ENCODE peak calls at places on chromosomes 6 and 20, in seven cellular contexts. One of them, this sample, is unnamed.

GRCh38 chr6:152984387-152984872 is 1.6 kb upstream of the FBXO5 start:
- DNase-seq in GM12878: peak
- DNase-seq in H1: no peak
- DNase-seq in HepG2: no peak
- DNase-seq in K562: no peak
- DNase-seq in SK-N-SH: no peak
- DNase-seq in GM12892: no peak
- DNase-seq in this sample: no peak

GRCh38 chr20:43916875-43917371 is 2.3 kb downstream of the TOX2 start:
- DNase-seq in GM12878: peak
- DNase-seq in H1: no peak
- DNase-seq in HepG2: no peak
- DNase-seq in K562: no peak
- DNase-seq in SK-N-SH: no peak
- DNase-seq in GM12892: no peak
- DNase-seq in this sample: no peak

GRCh38 chr6:33772114-33772830 is 16.7 kb downstream of the LEMD2 start:
- DNase-seq in GM12878: no peak
- DNase-seq in H1: no peak
- DNase-seq in HepG2: no peak
- DNase-seq in K562: no peak
- DNase-seq in SK-N-SH: no peak
- DNase-seq in GM12892: no peak
- DNase-seq in this sample: no peak

GRCh38 chr20:10447028-10447427 is 11.9 kb downstream of the SLX4IP start:
- DNase-seq in GM12878: peak
- DNase-seq in H1: no peak
- DNase-seq in HepG2: peak
- DNase-seq in K562: peak
- DNase-seq in SK-N-SH: peak
- DNase-seq in GM12892: peak
- DNase-seq in this sample: peak

GRCh38 chr6:42199106-42199981 is 4.6 kb upstream of the GUCA1B start:
- DNase-seq in GM12878: no peak
- DNase-seq in H1: no peak
- DNase-seq in HepG2: peak
- DNase-seq in K562: peak
- DNase-seq in SK-N-SH: no peak
- DNase-seq in GM12892: no peak
- DNase-seq in this sample: no peak

GRCh38 chr6:48624631-48625030 is 513.6 kb upstream of the PTCHD4 start:
- DNase-seq in GM12878: no peak
- DNase-seq in H1: no peak
- DNase-seq in HepG2: no peak
- DNase-seq in K562: no peak
- DNase-seq in SK-N-SH: no peak
- DNase-seq in GM12892: no peak
- DNase-seq in this sample: no peak

GRCh38 chr20:59143326-59143725 is 20.3 kb upstream of the ZNF831 start:
- DNase-seq in GM12878: no peak
- DNase-seq in H1: no peak
- DNase-seq in HepG2: no peak
- DNase-seq in K562: no peak
- DNase-seq in SK-N-SH: no peak
- DNase-seq in GM12892: no peak
- DNase-seq in this sample: no peak

GRCh38 chr6:118403036-118403435 is 145.1 kb upstream of the PLN start:
- DNase-seq in GM12878: no peak
- DNase-seq in H1: no peak
- DNase-seq in HepG2: no peak
- DNase-seq in K562: no peak
- DNase-seq in SK-N-SH: no peak
- DNase-seq in GM12892: no peak
- DNase-seq in this sample: no peak

GRCh38 chr20:61253264-61253639 is 1.2 kb downstream of the CDH4 start:
- DNase-seq in GM12878: no peak
- DNase-seq in H1: peak
- DNase-seq in HepG2: no peak
- DNase-seq in K562: no peak
- DNase-seq in SK-N-SH: peak
- DNase-seq in GM12892: no peak
- DNase-seq in this sample: no peak

GRCh38 chr6:24796616-24797290 is 2.0 kb downstream of the ARMH2 start:
- DNase-seq in GM12878: no peak
- DNase-seq in H1: no peak
- DNase-seq in HepG2: no peak
- DNase-seq in K562: no peak
- DNase-seq in SK-N-SH: no peak
- DNase-seq in GM12892: no peak
- DNase-seq in this sample: no peak

GRCh38 chr6:91781946-91782345 is 1195.1 kb upstream of the MAP3K7 start:
- DNase-seq in GM12878: no peak
- DNase-seq in H1: no peak
- DNase-seq in HepG2: no peak
- DNase-seq in K562: no peak
- DNase-seq in SK-N-SH: no peak
- DNase-seq in GM12892: no peak
- DNase-seq in this sample: no peak

GRCh38 chr6:167826230-167827061 is at the start of gene AFDN:
- DNase-seq in GM12878: no peak
- DNase-seq in H1: peak
- DNase-seq in HepG2: no peak
- DNase-seq in K562: peak
- DNase-seq in SK-N-SH: peak
- DNase-seq in GM12892: peak
- DNase-seq in this sample: peak

GRCh38 chr6:145865175-145865574 is 50.6 kb upstream of the FBXO30 start:
- DNase-seq in GM12878: no peak
- DNase-seq in H1: no peak
- DNase-seq in HepG2: no peak
- DNase-seq in K562: no peak
- DNase-seq in SK-N-SH: no peak
- DNase-seq in GM12892: no peak
- DNase-seq in this sample: no peak

GRCh38 chr6:131082335-131082734 is 19.3 kb upstream of the EPB41L2 start:
- DNase-seq in GM12878: no peak
- DNase-seq in H1: no peak
- DNase-seq in HepG2: no peak
- DNase-seq in K562: no peak
- DNase-seq in SK-N-SH: no peak
- DNase-seq in GM12892: no peak
- DNase-seq in this sample: no peak

GRCh38 chr6:160036790-160037206 is 67.9 kb downstream of the IGF2R start:
- DNase-seq in GM12878: no peak
- DNase-seq in H1: no peak
- DNase-seq in HepG2: no peak
- DNase-seq in K562: no peak
- DNase-seq in SK-N-SH: no peak
- DNase-seq in GM12892: no peak
- DNase-seq in this sample: no peak

GRCh38 chr6:27553123-27553904 is 80.4 kb upstream of the ZNF184 start:
- DNase-seq in GM12878: peak
- DNase-seq in H1: peak
- DNase-seq in HepG2: peak
- DNase-seq in K562: peak
- DNase-seq in SK-N-SH: no peak
- DNase-seq in GM12892: peak
- DNase-seq in this sample: peak

GRCh38 chr6:41655706-41656668 is 17.7 kb downstream of the MDFI start:
- DNase-seq in GM12878: no peak
- DNase-seq in H1: peak
- DNase-seq in HepG2: no peak
- DNase-seq in K562: no peak
- DNase-seq in SK-N-SH: no peak
- DNase-seq in GM12892: no peak
- DNase-seq in this sample: no peak

GRCh38 chr6:8820313-8820712 is 385.0 kb upstream of the SLC35B3 start:
- DNase-seq in GM12878: no peak
- DNase-seq in H1: no peak
- DNase-seq in HepG2: no peak
- DNase-seq in K562: no peak
- DNase-seq in SK-N-SH: no peak
- DNase-seq in GM12892: no peak
- DNase-seq in this sample: no peak

GRCh38 chr6:150266309-150266708 is 102.5 kb upstream of the IYD start:
- DNase-seq in GM12878: no peak
- DNase-seq in H1: no peak
- DNase-seq in HepG2: no peak
- DNase-seq in K562: no peak
- DNase-seq in SK-N-SH: no peak
- DNase-seq in GM12892: no peak
- DNase-seq in this sample: no peak
- TF ChIP-seq TAF1 in GM12878: no peak
- TF ChIP-seq TAF1 in H1: no peak
- TF ChIP-seq TAF1 in HepG2: no peak
- TF ChIP-seq TAF1 in K562: no peak
- TF ChIP-seq TAF1 in SK-N-SH: no peak
- TF ChIP-seq TAF1 in GM12892: no peak
- TF ChIP-seq TAF1 in this sample: no peak

GRCh38 chr6:158654498-158654897 is 4.6 kb downstream of the SYTL3 start:
- DNase-seq in GM12878: no peak
- DNase-seq in H1: no peak
- DNase-seq in HepG2: peak
- DNase-seq in K562: no peak
- DNase-seq in SK-N-SH: peak
- DNase-seq in GM12892: no peak
- DNase-seq in this sample: no peak

GRCh38 chr6:158654960-158655485 is 5.2 kb downstream of the SYTL3 start:
- DNase-seq in GM12878: no peak
- DNase-seq in H1: no peak
- DNase-seq in HepG2: no peak
- DNase-seq in K562: no peak
- DNase-seq in SK-N-SH: no peak
- DNase-seq in GM12892: no peak
- DNase-seq in this sample: no peak

GRCh38 chr6:158653577-158654354 is 3.9 kb downstream of the SYTL3 start:
- DNase-seq in GM12878: peak
- DNase-seq in H1: no peak
- DNase-seq in HepG2: no peak
- DNase-seq in K562: no peak
- DNase-seq in SK-N-SH: no peak
- DNase-seq in GM12892: no peak
- DNase-seq in this sample: no peak

GRCh38 chr6:158660331-158660730 is 10.5 kb downstream of the SYTL3 start:
- DNase-seq in GM12878: no peak
- DNase-seq in H1: peak
- DNase-seq in HepG2: no peak
- DNase-seq in K562: peak
- DNase-seq in SK-N-SH: peak
- DNase-seq in GM12892: no peak
- DNase-seq in this sample: peak

DNA sequence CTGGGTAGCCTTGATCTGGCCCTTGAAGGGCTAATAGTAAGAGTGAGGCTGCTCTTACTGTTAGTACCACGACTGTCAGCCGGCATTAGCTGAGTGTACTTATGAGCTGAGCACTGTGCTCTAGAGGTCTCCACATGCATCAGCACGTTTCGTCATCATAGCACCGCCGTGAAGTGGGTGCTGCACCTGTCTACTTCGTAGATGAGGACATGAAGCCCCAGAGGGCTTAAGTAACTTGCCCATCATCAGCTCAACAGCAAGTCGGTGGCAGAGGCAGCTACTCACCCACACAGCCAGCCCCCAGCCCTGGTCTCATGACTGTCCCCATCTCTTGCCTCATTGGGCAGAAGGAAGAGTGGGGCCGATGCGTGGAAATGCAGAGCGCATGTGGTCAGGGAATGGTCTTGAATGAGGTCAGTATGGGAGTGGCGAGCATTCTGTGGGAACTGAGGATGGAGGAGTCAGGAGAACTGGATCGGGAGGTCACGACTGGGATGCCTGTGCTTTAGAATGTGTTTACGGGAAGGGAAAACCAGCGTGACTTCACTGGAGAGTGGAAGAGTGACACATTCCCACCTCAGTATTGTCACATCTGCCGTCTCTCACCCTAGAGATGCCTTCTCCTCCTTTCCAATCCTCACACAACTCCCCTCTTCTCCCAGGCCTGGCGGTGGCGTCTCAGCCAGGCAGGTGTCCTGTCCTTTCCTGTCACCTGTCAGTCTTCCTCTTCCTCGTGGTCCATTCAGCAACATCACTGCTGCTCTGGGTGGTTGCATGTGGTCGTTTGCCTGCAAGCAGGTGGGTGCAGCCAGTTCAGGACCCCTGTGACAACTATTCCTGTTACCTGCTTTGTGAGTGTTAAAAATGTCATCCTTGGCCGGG is 6.0 kb downstream of the SYTL3 start:
- DNase-seq in GM12878: no peak
- DNase-seq in H1: no peak
- DNase-seq in HepG2: no peak
- DNase-seq in K562: no peak
- DNase-seq in SK-N-SH: no peak
- DNase-seq in GM12892: no peak
- DNase-seq in this sample: no peak
- TF ChIP-seq TAF1 in GM12878: no peak
- TF ChIP-seq TAF1 in H1: no peak
- TF ChIP-seq TAF1 in HepG2: no peak
- TF ChIP-seq TAF1 in K562: no peak
- TF ChIP-seq TAF1 in SK-N-SH: no peak
- TF ChIP-seq TAF1 in GM12892: no peak
- TF ChIP-seq TAF1 in this sample: no peak

DNA sequence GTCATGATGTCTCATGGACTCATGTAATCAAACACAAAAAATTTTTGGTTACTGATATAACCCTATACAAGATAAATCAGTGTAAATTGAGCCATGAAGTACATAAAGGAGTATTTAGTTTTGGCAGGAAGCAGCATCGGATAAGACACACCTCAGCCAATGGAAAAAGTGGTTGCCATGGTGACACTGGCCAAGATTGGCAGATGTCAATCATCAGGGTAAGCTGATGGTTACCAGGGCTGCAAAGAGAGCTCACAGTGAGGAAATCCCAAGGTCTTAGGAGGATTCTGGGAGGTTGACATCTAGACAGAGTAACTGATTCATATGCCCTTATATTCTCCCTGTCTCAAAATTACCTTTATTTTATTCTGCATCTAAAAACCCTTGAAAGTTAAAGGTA is 203.8 kb upstream of the PCSK2 start:
- DNase-seq in GM12878: no peak
- DNase-seq in H1: no peak
- DNase-seq in HepG2: no peak
- DNase-seq in K562: no peak
- DNase-seq in SK-N-SH: no peak
- DNase-seq in GM12892: no peak
- DNase-seq in this sample: no peak
- TF ChIP-seq TAF1 in GM12878: no peak
- TF ChIP-seq TAF1 in H1: no peak
- TF ChIP-seq TAF1 in HepG2: no peak
- TF ChIP-seq TAF1 in K562: no peak
- TF ChIP-seq TAF1 in SK-N-SH: no peak
- TF ChIP-seq TAF1 in GM12892: no peak
- TF ChIP-seq TAF1 in this sample: no peak

DNA sequence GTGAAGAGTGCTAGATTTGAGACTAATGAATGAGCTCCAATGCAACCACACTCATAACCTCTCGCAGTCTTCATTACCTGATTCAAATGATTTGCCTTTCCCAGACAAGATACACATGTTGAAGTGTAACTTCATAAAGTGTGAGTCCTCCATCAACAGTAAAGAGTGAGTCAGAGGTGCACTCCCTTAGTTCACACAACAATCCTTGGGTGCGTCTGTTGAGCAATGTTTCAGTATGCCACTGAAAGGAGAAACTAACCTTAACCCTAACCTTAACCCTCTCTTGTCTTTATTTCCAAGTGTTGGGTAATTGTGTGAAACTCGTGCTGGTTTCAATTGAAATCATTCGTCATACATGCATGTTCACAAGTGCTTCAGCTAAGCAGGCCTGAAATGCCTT is 21.0 kb upstream of the RIN2 start:
- DNase-seq in GM12878: peak
- DNase-seq in H1: no peak
- DNase-seq in HepG2: peak
- DNase-seq in K562: no peak
- DNase-seq in SK-N-SH: no peak
- DNase-seq in GM12892: no peak
- DNase-seq in this sample: no peak
- TF ChIP-seq TAF1 in GM12878: no peak
- TF ChIP-seq TAF1 in H1: no peak
- TF ChIP-seq TAF1 in HepG2: no peak
- TF ChIP-seq TAF1 in K562: no peak
- TF ChIP-seq TAF1 in SK-N-SH: no peak
- TF ChIP-seq TAF1 in GM12892: no peak
- TF ChIP-seq TAF1 in this sample: no peak

This sample was measured in GM12891.